ENCODE peak calls at places on chromosomes 2 and 18, in seven cellular contexts. One of them, this sample, is unnamed. For H3K79me2, the result is how much of the 10 kb centered on the place peaks cover.

GRCh38 chr2:239952251-239952650 is 72.9 kb downstream of the NDUFA10 start:
- DNase-seq in PC-3: no peak
- DNase-seq in endothelial cell of umbilical vein: no peak
- DNase-seq in OCI-LY7: no peak
- DNase-seq in mammary epithelial cell: no peak
- DNase-seq in GM12878: no peak
- DNase-seq in HCT116: no peak
- DNase-seq in this sample: no peak

GRCh38 chr18:50853863-50854271 is 25.1 kb upstream of the ME2 start:
- DNase-seq in PC-3: peak
- DNase-seq in endothelial cell of umbilical vein: peak
- DNase-seq in OCI-LY7: no peak
- DNase-seq in mammary epithelial cell: peak
- DNase-seq in GM12878: no peak
- DNase-seq in HCT116: no peak
- DNase-seq in this sample: peak

GRCh38 chr2:186347472-186347871 is 138.6 kb upstream of the ZC3H15 start:
- DNase-seq in PC-3: peak
- DNase-seq in endothelial cell of umbilical vein: peak
- DNase-seq in OCI-LY7: no peak
- DNase-seq in mammary epithelial cell: peak
- DNase-seq in GM12878: no peak
- DNase-seq in HCT116: no peak
- DNase-seq in this sample: no peak

GRCh38 chr2:72135921-72136320 is 11.7 kb downstream of the CYP26B1 start:
- DNase-seq in PC-3: no peak
- DNase-seq in endothelial cell of umbilical vein: no peak
- DNase-seq in OCI-LY7: no peak
- DNase-seq in mammary epithelial cell: no peak
- DNase-seq in GM12878: no peak
- DNase-seq in HCT116: no peak
- DNase-seq in this sample: no peak

GRCh38 chr2:1203772-1204171 is 209.5 kb upstream of the TPO start:
- DNase-seq in PC-3: no peak
- DNase-seq in endothelial cell of umbilical vein: no peak
- DNase-seq in OCI-LY7: no peak
- DNase-seq in mammary epithelial cell: no peak
- DNase-seq in GM12878: no peak
- DNase-seq in HCT116: no peak
- DNase-seq in this sample: no peak

GRCh38 chr2:187215576-187216240 is 232.3 kb downstream of the CALCRL start:
- DNase-seq in PC-3: no peak
- DNase-seq in endothelial cell of umbilical vein: no peak
- DNase-seq in OCI-LY7: no peak
- DNase-seq in mammary epithelial cell: peak
- DNase-seq in GM12878: no peak
- DNase-seq in HCT116: no peak
- DNase-seq in this sample: no peak

GRCh38 chr2:74887961-74888670 is 54.2 kb downstream of the HK2 start:
- DNase-seq in PC-3: peak
- DNase-seq in endothelial cell of umbilical vein: no peak
- DNase-seq in OCI-LY7: no peak
- DNase-seq in mammary epithelial cell: no peak
- DNase-seq in GM12878: no peak
- DNase-seq in HCT116: no peak
- DNase-seq in this sample: peak

GRCh38 chr2:217743407-217743806 is 259.4 kb downstream of the TNS1 start:
- DNase-seq in PC-3: no peak
- DNase-seq in endothelial cell of umbilical vein: no peak
- DNase-seq in OCI-LY7: no peak
- DNase-seq in mammary epithelial cell: no peak
- DNase-seq in GM12878: no peak
- DNase-seq in HCT116: no peak
- DNase-seq in this sample: no peak

GRCh38 chr2:175576875-175577274 is 395.4 kb upstream of the ATP5MC3 start:
- DNase-seq in PC-3: no peak
- DNase-seq in endothelial cell of umbilical vein: no peak
- DNase-seq in OCI-LY7: no peak
- DNase-seq in mammary epithelial cell: no peak
- DNase-seq in GM12878: no peak
- DNase-seq in HCT116: no peak
- DNase-seq in this sample: no peak

GRCh38 chr2:144860421-144860820 is 340.5 kb upstream of the ZEB2 start:
- DNase-seq in PC-3: no peak
- DNase-seq in endothelial cell of umbilical vein: no peak
- DNase-seq in OCI-LY7: no peak
- DNase-seq in mammary epithelial cell: no peak
- DNase-seq in GM12878: no peak
- DNase-seq in HCT116: no peak
- DNase-seq in this sample: no peak

GRCh38 chr2:20634430-20635095 is 16.3 kb downstream of the HS1BP3 start:
- DNase-seq in PC-3: peak
- DNase-seq in endothelial cell of umbilical vein: no peak
- DNase-seq in OCI-LY7: no peak
- DNase-seq in mammary epithelial cell: peak
- DNase-seq in GM12878: no peak
- DNase-seq in HCT116: no peak
- DNase-seq in this sample: no peak

GRCh38 chr2:9013403-9013802 is 9.9 kb upstream of the MBOAT2 start:
- DNase-seq in PC-3: no peak
- DNase-seq in endothelial cell of umbilical vein: no peak
- DNase-seq in OCI-LY7: no peak
- DNase-seq in mammary epithelial cell: no peak
- DNase-seq in GM12878: no peak
- DNase-seq in HCT116: no peak
- DNase-seq in this sample: no peak

GRCh38 chr2:240999001-240999791 is 778 bp downstream of the SNED1 start:
- DNase-seq in PC-3: no peak
- DNase-seq in endothelial cell of umbilical vein: no peak
- DNase-seq in OCI-LY7: no peak
- DNase-seq in mammary epithelial cell: no peak
- DNase-seq in GM12878: no peak
- DNase-seq in HCT116: no peak
- DNase-seq in this sample: peak

GRCh38 chr2:11877764-11878163 is 131.3 kb downstream of the LPIN1 start:
- DNase-seq in PC-3: no peak
- DNase-seq in endothelial cell of umbilical vein: no peak
- DNase-seq in OCI-LY7: no peak
- DNase-seq in mammary epithelial cell: no peak
- DNase-seq in GM12878: no peak
- DNase-seq in HCT116: no peak
- DNase-seq in this sample: no peak

GRCh38 chr2:171531291-171531690 is 9.0 kb downstream of the CYBRD1 start:
- DNase-seq in PC-3: no peak
- DNase-seq in endothelial cell of umbilical vein: peak
- DNase-seq in OCI-LY7: no peak
- DNase-seq in mammary epithelial cell: no peak
- DNase-seq in GM12878: no peak
- DNase-seq in HCT116: no peak
- DNase-seq in this sample: no peak

GRCh38 chr2:21924640-21925285 is 801.0 kb downstream of the TDRD15 start:
- DNase-seq in PC-3: no peak
- DNase-seq in endothelial cell of umbilical vein: no peak
- DNase-seq in OCI-LY7: no peak
- DNase-seq in mammary epithelial cell: no peak
- DNase-seq in GM12878: peak
- DNase-seq in HCT116: no peak
- DNase-seq in this sample: no peak

GRCh38 chr2:109454304-109454703 is 159.5 kb downstream of the SEPTIN10 start:
- DNase-seq in PC-3: no peak
- DNase-seq in endothelial cell of umbilical vein: no peak
- DNase-seq in OCI-LY7: no peak
- DNase-seq in mammary epithelial cell: no peak
- DNase-seq in GM12878: no peak
- DNase-seq in HCT116: no peak
- DNase-seq in this sample: no peak

GRCh38 chr2:79621252-79621651 is 108.4 kb downstream of the CTNNA2 start:
- DNase-seq in PC-3: no peak
- DNase-seq in endothelial cell of umbilical vein: no peak
- DNase-seq in OCI-LY7: no peak
- DNase-seq in mammary epithelial cell: no peak
- DNase-seq in GM12878: no peak
- DNase-seq in HCT116: no peak
- DNase-seq in this sample: no peak

DNA sequence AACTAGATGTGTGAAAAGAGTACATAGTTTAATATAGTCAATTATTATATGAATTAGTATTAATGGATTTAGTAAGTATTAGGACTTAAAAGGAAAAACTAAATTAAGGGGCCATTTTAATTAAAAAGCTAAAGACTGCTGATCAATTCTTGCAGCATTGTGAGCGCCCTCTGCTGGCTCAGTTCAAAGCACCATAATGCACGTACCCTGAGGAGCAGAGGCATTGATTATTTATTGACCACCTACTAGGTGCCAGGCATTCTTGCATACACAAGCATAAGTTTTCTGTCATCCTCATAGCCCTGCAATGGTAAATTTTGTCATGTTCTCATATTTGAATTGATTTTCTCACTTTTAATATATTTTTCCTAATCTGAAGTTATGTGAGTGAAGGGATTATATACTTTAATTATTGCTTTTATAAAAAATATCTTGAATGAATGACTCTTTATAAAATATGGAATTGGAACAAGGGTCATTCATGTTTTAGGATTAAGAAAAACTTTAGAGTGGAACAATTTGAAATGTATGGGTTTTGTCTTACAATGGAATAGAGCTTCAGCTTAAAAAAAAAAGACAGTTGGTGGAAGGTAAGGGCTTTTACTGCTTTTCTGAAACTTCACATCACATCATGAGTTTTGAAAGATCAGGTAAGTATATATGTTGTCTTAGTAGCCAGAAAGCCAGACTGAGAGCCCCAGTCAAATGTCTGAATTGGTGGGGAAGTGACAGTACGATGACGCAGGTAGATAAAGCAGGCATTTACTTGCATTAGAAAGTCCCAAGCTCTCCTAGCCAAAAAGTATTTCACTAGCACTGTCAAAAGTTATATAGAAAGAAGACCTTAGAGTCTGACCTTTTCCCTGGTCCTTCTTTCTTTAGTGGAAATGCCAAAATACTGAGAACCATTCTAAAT is 9.7 kb downstream of the ITGA4 start:
- DNase-seq in PC-3: peak
- DNase-seq in endothelial cell of umbilical vein: peak
- DNase-seq in OCI-LY7: peak
- DNase-seq in mammary epithelial cell: peak
- DNase-seq in GM12878: no peak
- DNase-seq in HCT116: peak
- DNase-seq in this sample: peak
- H3K79me2 ChIP-seq in PC-3: under half
- H3K79me2 ChIP-seq in endothelial cell of umbilical vein: under half
- H3K79me2 ChIP-seq in OCI-LY7: under half
- H3K79me2 ChIP-seq in mammary epithelial cell: under half
- H3K79me2 ChIP-seq in GM12878: half or more
- H3K79me2 ChIP-seq in HCT116: under half
- H3K79me2 ChIP-seq in this sample: under half

GRCh38 chr2:127516031-127516430 is 10.3 kb downstream of the IWS1 start:
- DNase-seq in PC-3: no peak
- DNase-seq in endothelial cell of umbilical vein: no peak
- DNase-seq in OCI-LY7: no peak
- DNase-seq in mammary epithelial cell: peak
- DNase-seq in GM12878: no peak
- DNase-seq in HCT116: no peak
- DNase-seq in this sample: no peak

GRCh38 chr2:127512362-127512761 is 13.9 kb downstream of the IWS1 start:
- DNase-seq in PC-3: no peak
- DNase-seq in endothelial cell of umbilical vein: no peak
- DNase-seq in OCI-LY7: no peak
- DNase-seq in mammary epithelial cell: no peak
- DNase-seq in GM12878: no peak
- DNase-seq in HCT116: no peak
- DNase-seq in this sample: peak

GRCh38 chr2:127514076-127514475 is 12.2 kb downstream of the IWS1 start:
- DNase-seq in PC-3: no peak
- DNase-seq in endothelial cell of umbilical vein: no peak
- DNase-seq in OCI-LY7: no peak
- DNase-seq in mammary epithelial cell: no peak
- DNase-seq in GM12878: no peak
- DNase-seq in HCT116: no peak
- DNase-seq in this sample: no peak

GRCh38 chr2:127515383-127515915 is 10.8 kb downstream of the IWS1 start:
- DNase-seq in PC-3: no peak
- DNase-seq in endothelial cell of umbilical vein: no peak
- DNase-seq in OCI-LY7: no peak
- DNase-seq in mammary epithelial cell: no peak
- DNase-seq in GM12878: no peak
- DNase-seq in HCT116: no peak
- DNase-seq in this sample: no peak

GRCh38 chr2:127514485-127514884 is 11.8 kb downstream of the IWS1 start:
- DNase-seq in PC-3: no peak
- DNase-seq in endothelial cell of umbilical vein: no peak
- DNase-seq in OCI-LY7: no peak
- DNase-seq in mammary epithelial cell: no peak
- DNase-seq in GM12878: no peak
- DNase-seq in HCT116: no peak
- DNase-seq in this sample: no peak
- H3K79me2 ChIP-seq in PC-3: half or more
- H3K79me2 ChIP-seq in endothelial cell of umbilical vein: half or more
- H3K79me2 ChIP-seq in OCI-LY7: half or more
- H3K79me2 ChIP-seq in mammary epithelial cell: half or more
- H3K79me2 ChIP-seq in GM12878: half or more
- H3K79me2 ChIP-seq in HCT116: half or more
- H3K79me2 ChIP-seq in this sample: under half

GRCh38 chr2:16204791-16205620 is 264.7 kb downstream of the MYCN start:
- DNase-seq in PC-3: no peak
- DNase-seq in endothelial cell of umbilical vein: no peak
- DNase-seq in OCI-LY7: no peak
- DNase-seq in mammary epithelial cell: no peak
- DNase-seq in GM12878: no peak
- DNase-seq in HCT116: no peak
- DNase-seq in this sample: peak
- H3K79me2 ChIP-seq in PC-3: under half
- H3K79me2 ChIP-seq in endothelial cell of umbilical vein: under half
- H3K79me2 ChIP-seq in OCI-LY7: under half
- H3K79me2 ChIP-seq in mammary epithelial cell: under half
- H3K79me2 ChIP-seq in GM12878: under half
- H3K79me2 ChIP-seq in HCT116: under half
- H3K79me2 ChIP-seq in this sample: under half

GRCh38 chr2:176583530-176584101 is 314.4 kb downstream of the MTX2 start:
- DNase-seq in PC-3: peak
- DNase-seq in endothelial cell of umbilical vein: peak
- DNase-seq in OCI-LY7: no peak
- DNase-seq in mammary epithelial cell: peak
- DNase-seq in GM12878: no peak
- DNase-seq in HCT116: no peak
- DNase-seq in this sample: no peak

GRCh38 chr2:176585791-176586190 is 316.5 kb downstream of the MTX2 start:
- DNase-seq in PC-3: no peak
- DNase-seq in endothelial cell of umbilical vein: no peak
- DNase-seq in OCI-LY7: no peak
- DNase-seq in mammary epithelial cell: no peak
- DNase-seq in GM12878: no peak
- DNase-seq in HCT116: no peak
- DNase-seq in this sample: peak

GRCh38 chr2:176584333-176584732 is 315.1 kb downstream of the MTX2 start:
- DNase-seq in PC-3: peak
- DNase-seq in endothelial cell of umbilical vein: peak
- DNase-seq in OCI-LY7: no peak
- DNase-seq in mammary epithelial cell: peak
- DNase-seq in GM12878: no peak
- DNase-seq in HCT116: no peak
- DNase-seq in this sample: no peak

GRCh38 chr2:176582990-176583481 is 313.8 kb downstream of the MTX2 start:
- DNase-seq in PC-3: peak
- DNase-seq in endothelial cell of umbilical vein: peak
- DNase-seq in OCI-LY7: no peak
- DNase-seq in mammary epithelial cell: peak
- DNase-seq in GM12878: no peak
- DNase-seq in HCT116: peak
- DNase-seq in this sample: peak

GRCh38 chr2:176585291-176585690 is 316.0 kb downstream of the MTX2 start:
- DNase-seq in PC-3: no peak
- DNase-seq in endothelial cell of umbilical vein: no peak
- DNase-seq in OCI-LY7: no peak
- DNase-seq in mammary epithelial cell: no peak
- DNase-seq in GM12878: no peak
- DNase-seq in HCT116: no peak
- DNase-seq in this sample: no peak
- H3K79me2 ChIP-seq in PC-3: under half
- H3K79me2 ChIP-seq in endothelial cell of umbilical vein: under half
- H3K79me2 ChIP-seq in OCI-LY7: under half
- H3K79me2 ChIP-seq in mammary epithelial cell: under half
- H3K79me2 ChIP-seq in GM12878: under half
- H3K79me2 ChIP-seq in HCT116: under half
- H3K79me2 ChIP-seq in this sample: under half

This sample was measured in trophoblast cell.